ENCODE peak calls at places on chromosomes 6 and 20, in five cellular contexts. K is esophagus muscularis mucosa, W is psoas muscle, V is breast epithelium, S is MG63. Y is an unnamed sample. For H3K36me3, the result is how much of the 10 kb centered on the place peaks cover.

GRCh38 chr6:144786825-144787224 is 501.7 kb downstream of the UTRN start:
- DNase-seq in S (no peak), W (no peak), K (no peak), V (no peak), Y (no peak)

GRCh38 chr6:157047951-157048350 is 270.8 kb downstream of the ARID1B start:
- DNase-seq in W (no peak), K (no peak), S (no peak), V (no peak), Y (no peak)

GRCh38 chr20:62926229-62927127 is at the start of gene DIDO1:
- DNase-seq in K (peak), S (peak), W (peak), V (peak), Y (peak)

GRCh38 chr6:128204621-128205020 is 303.8 kb upstream of the THEMIS start:
- DNase-seq in W (no peak), K (no peak), S (no peak), V (no peak), Y (no peak)

GRCh38 chr20:63009988-63010769 is 3.4 kb upstream of the BHLHE23 start:
- DNase-seq in W (no peak), K (no peak), V (peak), S (peak), Y (no peak)

GRCh38 chr20:9068896-9069663 is at the start of gene PLCB4:
- DNase-seq in V (no peak), W (peak), K (no peak), S (peak), Y (peak)

GRCh38 chr6:33320315-33321181 is 3.0 kb upstream of the ZBTB22 start:
- DNase-seq in K (no peak), S (no peak), V (peak), W (peak), Y (peak)

GRCh38 chr6:146908786-146909185 is 295.4 kb upstream of the STXBP5 start:
- DNase-seq in K (no peak), W (no peak), S (no peak), V (no peak), Y (no peak)

GRCh38 chr20:47438464-47439381 is 63.0 kb upstream of the NCOA3 start:
- DNase-seq in K (no peak), V (peak), W (no peak), S (no peak), Y (no peak)

GRCh38 chr6:111759836-111760785 is 113.1 kb downstream of the FYN start:
- DNase-seq in S (no peak), K (no peak), V (no peak), W (no peak), Y (peak)

GRCh38 chr6:57158658-57159057 is 13.5 kb upstream of the BAG2 start:
- DNase-seq in W (no peak), S (no peak), K (no peak), V (no peak), Y (no peak)

GRCh38 chr6:29675561-29675960 is 5.4 kb downstream of the ZFP57 start:
- DNase-seq in K (no peak), S (no peak), V (no peak), W (no peak), Y (no peak)

GRCh38 chr6:37731888-37732287 is 34.2 kb upstream of the MDGA1 start:
- DNase-seq in W (no peak), K (no peak), V (no peak), S (peak), Y (no peak)

GRCh38 chr6:138864343-138864890 is 68.5 kb downstream of the ECT2L start:
- DNase-seq in V (no peak), K (no peak), S (no peak), W (no peak), Y (peak)

GRCh38 chr6:33516726-33517125 is 62.4 kb downstream of the ZBTB9 start:
- DNase-seq in K (no peak), S (no peak), V (no peak), W (no peak), Y (no peak)

GRCh38 chr6:8589941-8590676 is 154.8 kb upstream of the SLC35B3 start:
- DNase-seq in W (no peak), K (no peak), S (no peak), V (no peak), Y (no peak)

GRCh38 chr6:139367810-139368321 is 6.6 kb downstream of the CITED2 start:
- DNase-seq in W (no peak), V (no peak), S (no peak), K (no peak), Y (peak)

GRCh38 chr6:3032986-3033385 is 33.3 kb downstream of the NQO2 start:
- DNase-seq in V (no peak), K (no peak), W (no peak), S (no peak), Y (peak)

GRCh38 chr20:45044084-45044573 is 56.8 kb downstream of the KCNS1 start:
- DNase-seq in V (no peak), W (no peak), S (peak), K (no peak), Y (peak)

GRCh38 chr20:43938932-43939761 is 24.5 kb downstream of the TOX2 start:
- DNase-seq in V (peak), W (peak), S (peak), K (no peak), Y (peak)

GRCh38 chr6:117956386-117956785 is 49.3 kb downstream of the SLC35F1 start:
- DNase-seq in S (peak), K (no peak), V (no peak), W (no peak), Y (no peak)

GRCh38 chr6:108942556-108943492 is 94.6 kb downstream of the ARMC2 start:
- DNase-seq in V (no peak), K (peak), S (no peak), W (no peak), Y (no peak)

GRCh38 chr6:84428300-84428907 is 201.0 kb upstream of the CEP162 start:
- DNase-seq in S (peak), V (no peak), W (peak), K (no peak), Y (peak)

GRCh38 chr6:19311786-19312185 is 525.4 kb upstream of the ID4 start:
- DNase-seq in V (no peak), S (no peak), W (no peak), K (no peak), Y (no peak)

GRCh38 chr6:137880633-137881521 is 13.8 kb downstream of the TNFAIP3 start:
- DNase-seq in S (no peak), V (no peak), W (no peak), K (no peak), Y (no peak)

GRCh38 chr6:126027601-126028000 is 41.3 kb downstream of the TRMT11 start:
- DNase-seq in W (no peak), K (no peak), S (no peak), V (no peak), Y (no peak)

GRCh38 chr6:43395822-43396221 is 26.4 kb upstream of the ZNF318 start:
- DNase-seq in W (no peak), V (no peak), S (no peak), K (no peak), Y (no peak)

GRCh38 chr20:26218301-26218700 is 521.6 kb upstream of the ZNF337 start:
- DNase-seq in S (peak), K (no peak), V (no peak), W (no peak), Y (no peak)

GRCh38 chr6:149431905-149432775 is 32.1 kb downstream of the SUMO4 start:
- DNase-seq in W (peak), V (peak), K (peak), S (peak), Y (peak)

GRCh38 chr6:168314948-168315347 is 4.6 kb downstream of the DACT2 start:
- DNase-seq in S (peak), K (no peak), V (peak), W (no peak), Y (no peak)

GRCh38 chr6:6317825-6318733 is 2.4 kb downstream of the F13A1 start:
- DNase-seq in W (no peak), V (no peak), K (no peak), S (no peak), Y (no peak)

GRCh38 chr6:142384455-142385332 is 82.9 kb downstream of the ADGRG6 start:
- DNase-seq in V (no peak), S (no peak), K (no peak), W (no peak), Y (no peak)

GRCh38 chr6:15089569-15090144 is 156.2 kb upstream of the JARID2 start:
- DNase-seq in W (no peak), V (peak), S (no peak), K (no peak), Y (no peak)
- H3K36me3 ChIP-seq in W (under half), V (under half), S (under half), K (under half), Y (under half)

DNA sequence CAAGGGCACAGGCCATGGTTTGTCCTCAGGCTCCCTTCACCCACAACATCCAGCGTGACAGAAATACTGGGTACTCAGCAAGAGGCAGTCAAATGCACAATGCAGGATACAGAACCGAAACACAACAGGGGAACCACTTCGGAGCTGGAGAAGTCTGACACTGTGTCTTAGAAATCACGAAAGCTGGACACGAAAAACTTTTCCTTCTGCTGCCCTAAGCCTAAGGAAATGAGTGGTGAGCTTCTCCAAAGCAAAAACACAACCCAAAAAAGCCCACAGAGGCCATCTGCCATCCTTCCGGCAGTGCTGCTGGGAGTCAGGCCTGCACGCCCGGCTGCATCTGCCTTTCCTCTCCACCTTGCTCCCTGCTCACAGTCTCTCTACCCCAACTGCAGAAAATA is 106.3 kb downstream of the SLC23A2 start:
- DNase-seq in V (no peak), W (no peak), S (no peak), K (no peak), Y (no peak)
- H3K36me3 ChIP-seq in V (under half), W (under half), S (under half), K (under half), Y (under half)

GRCh38 chr6:151032034-151032433 is 166.5 kb downstream of the MTHFD1L start:
- DNase-seq in S (no peak), V (no peak), W (no peak), K (no peak), Y (no peak)
- H3K36me3 ChIP-seq in S (under half), V (under half), W (under half), K (under half), Y (under half)

GRCh38 chr6:158771399-158772158 is 47.6 kb downstream of the EZR start:
- DNase-seq in W (no peak), S (no peak), V (no peak), K (no peak), Y (no peak)
- H3K36me3 ChIP-seq in W (under half), S (half or more), V (under half), K (half or more), Y (half or more)

GRCh38 chr20:58697201-58697866 is 4.7 kb downstream of the NPEPL1 start:
- DNase-seq in V (no peak), S (no peak), K (no peak), W (no peak), Y (no peak)

GRCh38 chr20:58696411-58696961 is 3.9 kb downstream of the NPEPL1 start:
- DNase-seq in K (no peak), W (no peak), S (no peak), V (no peak), Y (no peak)

GRCh38 chr20:58699246-58700107 is 6.9 kb downstream of the NPEPL1 start:
- DNase-seq in K (no peak), W (no peak), V (no peak), S (no peak), Y (no peak)

GRCh38 chr20:58698741-58699141 is 6.1 kb downstream of the NPEPL1 start:
- DNase-seq in V (no peak), K (no peak), S (no peak), W (peak), Y (no peak)

DNA sequence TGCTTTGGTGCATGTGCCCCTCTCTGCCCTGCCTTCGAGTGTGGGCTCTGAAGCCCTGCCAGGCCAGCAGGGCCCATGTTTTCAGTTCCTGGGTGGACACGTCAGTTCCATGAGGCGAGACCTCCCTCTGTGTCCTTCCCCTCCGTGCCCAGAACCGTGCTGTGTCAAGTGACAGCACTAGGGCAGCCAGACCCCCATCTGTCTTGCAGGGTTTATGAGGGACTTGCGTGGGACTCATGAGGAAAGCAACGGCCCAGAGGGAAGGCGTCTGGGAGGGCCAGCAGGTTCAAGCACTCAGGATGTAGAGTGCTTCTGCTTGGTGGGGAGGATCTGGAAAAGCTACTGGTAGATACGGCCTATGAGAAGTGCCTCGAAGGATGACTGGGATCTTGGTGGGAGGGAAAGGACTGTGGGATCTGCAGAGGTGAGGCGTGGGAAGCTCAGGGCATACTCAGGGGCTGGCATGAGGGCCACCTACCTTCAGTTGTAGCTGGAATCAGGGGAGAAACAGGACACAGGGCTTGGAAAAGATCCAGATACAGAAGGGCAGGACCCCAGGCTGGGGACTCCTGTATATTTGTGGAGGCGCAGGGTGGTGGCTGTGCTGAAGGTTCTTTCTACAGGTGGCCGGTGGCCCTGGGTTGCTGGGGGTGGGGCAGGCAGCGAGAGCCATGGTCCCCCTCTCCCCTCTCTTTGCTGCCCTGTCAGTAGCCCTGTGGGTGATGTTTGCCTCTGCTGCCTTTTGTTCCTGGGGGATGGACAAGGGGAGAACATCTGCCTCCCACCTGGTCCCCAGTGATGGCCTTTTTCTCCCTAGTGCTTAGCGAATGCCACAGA is 5.5 kb downstream of the NPEPL1 start:
- DNase-seq in S (no peak), V (no peak), W (no peak), K (no peak), Y (no peak)
- H3K36me3 ChIP-seq in S (under half), V (under half), W (under half), K (half or more), Y (under half)

DNA sequence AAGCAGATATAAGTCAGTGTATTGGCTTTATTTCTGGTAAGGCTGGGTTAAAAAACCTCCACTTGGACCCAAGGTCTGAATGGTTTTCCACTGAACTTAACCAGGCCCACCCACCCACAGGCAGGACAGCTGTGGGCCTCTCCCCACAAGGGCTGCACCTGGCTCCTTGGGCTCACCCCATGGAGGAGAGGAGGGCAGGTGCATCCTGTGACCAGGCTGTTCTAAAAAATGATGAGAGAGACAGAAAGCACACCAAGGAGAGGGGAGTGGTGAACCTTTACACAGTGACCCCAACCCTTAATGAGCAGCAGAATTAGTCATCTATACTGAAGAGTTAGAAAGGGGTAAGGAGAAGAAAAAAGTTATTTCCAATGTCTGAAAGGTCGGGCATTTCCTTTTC is 34.5 kb upstream of the DUSP22 start:
- DNase-seq in K (no peak), S (no peak), W (no peak), V (no peak), Y (no peak)
- H3K36me3 ChIP-seq in K (under half), S (under half), W (under half), V (under half), Y (under half)

GRCh38 chr20:54654460-54654859 is 179.1 kb downstream of the DOK5 start:
- DNase-seq in S (no peak), W (no peak), K (no peak), V (no peak), Y (no peak)

GRCh38 chr20:54649511-54649962 is 174.1 kb downstream of the DOK5 start:
- DNase-seq in K (no peak), W (peak), S (peak), V (peak), Y (peak)

GRCh38 chr20:54650201-54650722 is 174.9 kb downstream of the DOK5 start:
- DNase-seq in W (no peak), S (no peak), V (no peak), K (no peak), Y (no peak)

GRCh38 chr20:54648421-54649142 is 173.2 kb downstream of the DOK5 start:
- DNase-seq in S (no peak), W (no peak), V (no peak), K (no peak), Y (no peak)

DNA sequence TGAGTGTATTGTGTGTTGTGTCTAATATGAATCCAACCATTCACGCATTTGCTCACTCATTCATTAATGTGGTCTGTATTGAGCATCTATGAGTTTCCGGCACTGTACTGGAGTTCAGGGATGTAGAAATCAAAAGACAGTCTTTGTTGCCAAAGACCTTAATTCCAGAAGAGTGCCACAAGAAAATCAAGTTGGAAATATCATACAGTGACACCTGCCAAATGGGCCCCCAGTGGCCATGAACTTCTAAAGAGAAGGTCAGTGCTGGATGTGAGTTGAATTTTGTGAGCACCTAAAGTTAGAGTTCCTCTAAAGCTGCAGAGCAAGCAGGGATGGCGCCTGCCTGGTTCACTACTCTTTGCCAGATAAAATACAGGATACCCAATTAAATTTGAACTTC is 175.9 kb downstream of the DOK5 start:
- DNase-seq in S (no peak), K (no peak), V (no peak), W (no peak), Y (no peak)
- H3K36me3 ChIP-seq in S (under half), K (under half), V (under half), W (under half), Y (under half)

GRCh38 chr6:75151013-75151412 is 54.8 kb downstream of the COL12A1 start:
- DNase-seq in V (no peak), K (no peak), S (no peak), W (no peak), Y (no peak)
- H3K36me3 ChIP-seq in V (under half), K (under half), S (under half), W (under half), Y (under half)

Y was measured in brain microvascular endothelial cell.